ENCODE peak calls at places on chromosomes 7 and 10, in five cellular contexts. One of them, this sample, is unnamed.

GRCh38 chr7:41005381-41005901 is 697.4 kb downstream of the INHBA start:
- DNase-seq in CD8-positive, alpha-beta T cell: no peak
- DNase-seq in A549: no peak
- DNase-seq in brain microvascular endothelial cell: peak; percentile 59
- DNase-seq in choroid plexus epithelial cell: peak; percentile 70
- DNase-seq in this sample: no peak

GRCh38 chr10:128662520-128662919 is 536.3 kb upstream of the MKI67 start:
- DNase-seq in brain microvascular endothelial cell: no peak
- DNase-seq in choroid plexus epithelial cell: no peak
- DNase-seq in A549: no peak
- DNase-seq in CD8-positive, alpha-beta T cell: no peak
- DNase-seq in this sample: no peak

GRCh38 chr10:90321132-90321816 is 536.6 kb downstream of the HTR7 start:
- DNase-seq in choroid plexus epithelial cell: peak; percentile 82
- DNase-seq in brain microvascular endothelial cell: peak; percentile 39
- DNase-seq in A549: no peak
- DNase-seq in CD8-positive, alpha-beta T cell: no peak
- DNase-seq in this sample: no peak

GRCh38 chr7:97064972-97065587 is 40.4 kb upstream of the DLX5 start:
- DNase-seq in brain microvascular endothelial cell: peak; percentile 39
- DNase-seq in A549: peak; percentile 37
- DNase-seq in choroid plexus epithelial cell: peak; percentile 76
- DNase-seq in CD8-positive, alpha-beta T cell: peak; percentile 19
- DNase-seq in this sample: peak; percentile 19

GRCh38 chr10:99658622-99659030 is 683 bp upstream of the ENTPD7 start:
- DNase-seq in A549: no peak
- DNase-seq in choroid plexus epithelial cell: peak; percentile 13
- DNase-seq in CD8-positive, alpha-beta T cell: peak; percentile 33
- DNase-seq in brain microvascular endothelial cell: peak; percentile 78
- DNase-seq in this sample: no peak

GRCh38 chr10:129771576-129772471 is 192.2 kb downstream of the EBF3 start:
- DNase-seq in choroid plexus epithelial cell: no peak
- DNase-seq in A549: no peak
- DNase-seq in CD8-positive, alpha-beta T cell: no peak
- DNase-seq in brain microvascular endothelial cell: no peak
- DNase-seq in this sample: no peak

GRCh38 chr7:50661345-50662058 is 96.3 kb upstream of the DDC start:
- DNase-seq in CD8-positive, alpha-beta T cell: no peak
- DNase-seq in brain microvascular endothelial cell: no peak
- DNase-seq in choroid plexus epithelial cell: no peak
- DNase-seq in A549: no peak
- DNase-seq in this sample: no peak

GRCh38 chr7:102432476-102433318 is 678 bp upstream of the ORAI2 start:
- DNase-seq in A549: no peak
- DNase-seq in brain microvascular endothelial cell: no peak
- DNase-seq in choroid plexus epithelial cell: no peak
- DNase-seq in CD8-positive, alpha-beta T cell: no peak
- DNase-seq in this sample: no peak

GRCh38 chr7:100472854-100473499 is 6.0 kb downstream of the TSC22D4 start:
- DNase-seq in choroid plexus epithelial cell: peak; percentile 41
- DNase-seq in CD8-positive, alpha-beta T cell: no peak
- DNase-seq in A549: no peak
- DNase-seq in brain microvascular endothelial cell: peak; percentile 52
- DNase-seq in this sample: no peak

GRCh38 chr7:2687338-2687869 is 598 bp upstream of the AMZ1 start:
- DNase-seq in choroid plexus epithelial cell: no peak
- DNase-seq in brain microvascular endothelial cell: peak; percentile 28
- DNase-seq in CD8-positive, alpha-beta T cell: no peak
- DNase-seq in A549: no peak
- DNase-seq in this sample: no peak

DNA sequence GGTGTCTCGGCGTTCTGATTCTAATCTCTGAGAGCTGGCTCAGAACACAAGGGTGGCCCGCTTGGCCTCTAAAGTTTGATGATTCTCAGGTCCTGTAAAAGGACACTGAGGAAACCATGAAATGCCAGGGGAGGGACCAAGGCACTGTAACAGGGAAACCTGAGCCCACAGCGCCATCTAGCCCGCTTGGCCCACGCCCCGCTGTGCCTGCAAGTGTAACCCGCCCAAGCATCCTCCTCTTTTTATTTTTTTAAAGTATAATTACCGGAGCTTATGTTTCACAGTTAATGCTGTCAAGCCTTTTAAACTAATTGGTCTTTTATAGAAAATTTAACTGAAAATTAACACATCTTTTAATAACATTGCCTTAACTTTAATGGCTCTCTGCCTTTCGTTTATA is 734.7 kb downstream of the KCNMA1 start:
- DNase-seq in A549: no peak
- DNase-seq in CD8-positive, alpha-beta T cell: no peak
- DNase-seq in choroid plexus epithelial cell: peak; percentile 7
- DNase-seq in brain microvascular endothelial cell: no peak
- DNase-seq in this sample: no peak
- TF ChIP-seq CTCF in A549: peak; percentile 35
- TF ChIP-seq CTCF in CD8-positive, alpha-beta T cell: no peak
- TF ChIP-seq CTCF in choroid plexus epithelial cell: peak; percentile 19
- TF ChIP-seq CTCF in brain microvascular endothelial cell: peak; percentile 67
- TF ChIP-seq CTCF in this sample: peak; percentile 26

DNA sequence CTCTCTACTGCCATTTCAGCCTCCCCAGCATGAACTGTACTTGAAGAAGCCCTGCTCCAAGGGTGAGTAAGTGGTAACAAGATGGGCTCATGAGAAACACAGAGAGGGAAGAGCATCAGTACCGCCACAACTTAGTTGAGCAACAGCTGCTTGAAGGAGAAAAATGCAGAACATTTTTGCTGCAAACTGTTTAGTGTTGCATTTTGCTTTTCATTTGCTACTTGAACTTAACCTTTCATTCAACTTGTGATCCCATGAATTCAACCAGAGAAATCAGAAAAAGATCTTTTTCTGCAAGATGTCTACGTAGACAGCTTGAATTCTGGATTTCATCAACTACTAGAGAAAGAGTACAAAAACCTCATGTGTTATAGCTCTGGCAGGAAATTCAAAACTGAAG is 40.7 kb downstream of the ANK3 start:
- DNase-seq in A549: no peak
- DNase-seq in CD8-positive, alpha-beta T cell: no peak
- DNase-seq in choroid plexus epithelial cell: peak; percentile 79
- DNase-seq in brain microvascular endothelial cell: no peak
- DNase-seq in this sample: no peak
- TF ChIP-seq CTCF in A549: no peak
- TF ChIP-seq CTCF in CD8-positive, alpha-beta T cell: no peak
- TF ChIP-seq CTCF in choroid plexus epithelial cell: no peak
- TF ChIP-seq CTCF in brain microvascular endothelial cell: no peak
- TF ChIP-seq CTCF in this sample: no peak

GRCh38 chr7:93092757-93093370 is 24.9 kb downstream of the SAMD9 start:
- DNase-seq in A549: no peak
- DNase-seq in brain microvascular endothelial cell: peak; percentile 49
- DNase-seq in choroid plexus epithelial cell: peak; percentile 82
- DNase-seq in CD8-positive, alpha-beta T cell: no peak
- DNase-seq in this sample: no peak
- TF ChIP-seq CTCF in A549: peak; percentile 37
- TF ChIP-seq CTCF in brain microvascular endothelial cell: peak; percentile 63
- TF ChIP-seq CTCF in choroid plexus epithelial cell: peak; percentile 73
- TF ChIP-seq CTCF in CD8-positive, alpha-beta T cell: no peak
- TF ChIP-seq CTCF in this sample: no peak

GRCh38 chr10:77494789-77495541 is 142.6 kb downstream of the KCNMA1 start:
- DNase-seq in brain microvascular endothelial cell: no peak
- DNase-seq in choroid plexus epithelial cell: no peak
- DNase-seq in A549: no peak
- DNase-seq in CD8-positive, alpha-beta T cell: no peak
- DNase-seq in this sample: no peak
- TF ChIP-seq CTCF in brain microvascular endothelial cell: no peak
- TF ChIP-seq CTCF in choroid plexus epithelial cell: no peak
- TF ChIP-seq CTCF in A549: no peak
- TF ChIP-seq CTCF in CD8-positive, alpha-beta T cell: no peak
- TF ChIP-seq CTCF in this sample: no peak

DNA sequence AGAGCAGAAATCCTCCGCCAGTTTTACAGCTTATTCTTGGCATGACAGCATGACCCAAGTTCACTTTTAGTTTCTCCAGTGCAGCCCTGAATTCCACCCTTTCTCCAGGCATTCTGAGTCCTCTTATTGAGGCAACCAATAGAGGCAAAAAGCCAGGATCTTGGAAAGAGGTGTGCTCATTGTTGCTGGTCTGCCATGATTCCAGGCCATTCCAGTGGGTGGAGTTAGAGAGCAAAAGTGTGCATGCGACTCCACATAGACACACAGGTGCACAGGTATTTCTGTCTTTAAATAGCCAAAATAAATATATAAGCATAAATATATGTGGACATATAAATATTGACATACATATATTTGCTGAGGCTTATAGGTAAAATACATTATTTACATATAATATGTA is 224.7 kb upstream of the ADARB2 start:
- DNase-seq in A549: no peak
- DNase-seq in brain microvascular endothelial cell: no peak
- DNase-seq in choroid plexus epithelial cell: no peak
- DNase-seq in CD8-positive, alpha-beta T cell: no peak
- DNase-seq in this sample: no peak
- TF ChIP-seq CTCF in A549: no peak
- TF ChIP-seq CTCF in brain microvascular endothelial cell: no peak
- TF ChIP-seq CTCF in choroid plexus epithelial cell: no peak
- TF ChIP-seq CTCF in CD8-positive, alpha-beta T cell: no peak
- TF ChIP-seq CTCF in this sample: peak; percentile 11

GRCh38 chr10:126097558-126098215 is 201.3 kb downstream of the FANK1 start:
- DNase-seq in choroid plexus epithelial cell: no peak
- DNase-seq in brain microvascular endothelial cell: no peak
- DNase-seq in A549: no peak
- DNase-seq in CD8-positive, alpha-beta T cell: no peak
- DNase-seq in this sample: no peak
- TF ChIP-seq CTCF in choroid plexus epithelial cell: peak; percentile 47
- TF ChIP-seq CTCF in brain microvascular endothelial cell: peak; percentile 53
- TF ChIP-seq CTCF in A549: peak; percentile 6
- TF ChIP-seq CTCF in CD8-positive, alpha-beta T cell: no peak
- TF ChIP-seq CTCF in this sample: no peak

DNA sequence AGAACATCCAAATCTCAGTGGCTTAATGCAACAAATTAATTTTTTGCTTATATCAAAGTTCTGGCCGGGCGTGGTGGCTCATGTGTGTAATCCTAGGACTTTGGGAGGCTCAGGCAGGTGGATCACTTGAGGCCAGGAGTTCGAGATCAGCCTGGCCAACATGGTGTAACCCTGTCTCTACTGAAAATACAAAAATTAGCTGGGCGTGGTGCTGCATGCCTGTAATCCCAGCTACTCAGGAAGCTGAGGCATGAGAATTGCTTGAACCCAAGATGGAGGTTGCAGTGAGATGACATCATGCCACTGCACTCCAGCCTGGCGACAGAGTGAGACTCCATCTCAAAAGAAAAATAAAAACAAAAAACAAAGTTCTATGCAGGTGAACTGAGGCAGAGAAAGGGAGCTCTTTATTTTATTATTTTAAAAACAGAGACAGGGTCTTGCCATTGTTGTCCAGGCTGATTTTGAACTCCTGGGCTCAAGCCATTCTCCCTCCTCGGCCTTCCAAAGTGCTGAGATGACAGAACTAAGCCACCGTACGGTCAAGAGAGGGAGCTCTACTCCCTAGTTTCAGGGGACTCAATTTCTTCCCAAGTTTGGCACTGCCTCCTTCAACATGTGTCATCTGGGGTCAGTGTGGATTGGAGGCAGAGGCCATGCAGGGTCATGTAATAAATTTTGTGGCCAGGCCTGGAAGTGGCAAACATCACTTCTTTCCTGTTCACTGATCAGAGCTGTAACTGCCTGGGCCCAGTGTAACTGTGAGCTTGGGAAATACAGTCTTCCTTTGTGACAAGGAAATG is 2.4 kb downstream of the ADCK2 start:
- DNase-seq in choroid plexus epithelial cell: peak; percentile 67
- DNase-seq in CD8-positive, alpha-beta T cell: no peak
- DNase-seq in A549: peak; percentile 49
- DNase-seq in brain microvascular endothelial cell: peak; percentile 30
- DNase-seq in this sample: no peak
- TF ChIP-seq CTCF in choroid plexus epithelial cell: peak; percentile 73
- TF ChIP-seq CTCF in CD8-positive, alpha-beta T cell: no peak
- TF ChIP-seq CTCF in A549: peak; percentile 42
- TF ChIP-seq CTCF in brain microvascular endothelial cell: peak; percentile 70
- TF ChIP-seq CTCF in this sample: peak; percentile 59

This sample was measured in D721Med.